ENCODE peak calls at places on chromosomes 13 and 19, in four cellular contexts. H, U, N and K are unnamed samples.

GRCh38 chr19:45976180-45976579 is 2.5 kb upstream of the NOVA2 start:
- DNase-seq in H (peak), U (no peak), N (no peak), K (no peak)

GRCh38 chr13:30679483-30680330 is 55.6 kb upstream of the ALOX5AP start:
- DNase-seq in H (peak), U (no peak), N (no peak), K (no peak)

GRCh38 chr19:2324220-2324948 is 4.0 kb downstream of the LSM7 start:
- DNase-seq in H (no peak), U (no peak), N (no peak), K (no peak)

GRCh38 chr13:109919715-109920375 is 133.5 kb upstream of the IRS2 start:
- DNase-seq in H (no peak), U (no peak), N (no peak), K (no peak)

GRCh38 chr19:17796838-17797168 is 1.9 kb downstream of the B3GNT3 start:
- DNase-seq in H (no peak), U (no peak), N (no peak), K (no peak)

GRCh38 chr13:67466569-67466968 is 236.4 kb upstream of the PCDH9 start:
- DNase-seq in H (no peak), U (no peak), N (no peak), K (no peak)

GRCh38 chr19:52189745-52190678 is at the start of gene PPP2R1A:
- DNase-seq in H (peak), U (peak), N (peak), K (peak)

GRCh38 chr13:44267966-44268365 is 105.7 kb upstream of the SERP2 start:
- DNase-seq in H (no peak), U (peak), N (no peak), K (no peak)

GRCh38 chr13:32224916-32225315 is 90.2 kb downstream of the ZAR1L start:
- DNase-seq in H (no peak), U (no peak), N (no peak), K (no peak)

GRCh38 chr19:46620716-46621115 is 4.2 kb downstream of the PTGIR start:
- DNase-seq in H (no peak), U (no peak), N (no peak), K (no peak)

GRCh38 chr13:39134574-39134973 is 96.3 kb downstream of the NHLRC3 start:
- DNase-seq in H (no peak), U (no peak), N (no peak), K (no peak)

GRCh38 chr19:14023404-14024235 is 4.3 kb upstream of the RLN3 start:
- DNase-seq in H (peak), U (no peak), N (no peak), K (no peak)

GRCh38 chr19:2554856-2555255 is 78.9 kb downstream of the GADD45B start:
- DNase-seq in H (no peak), U (no peak), N (no peak), K (no peak)

GRCh38 chr13:41212881-41213280 is 18.5 kb upstream of the KBTBD7 start:
- DNase-seq in H (no peak), U (no peak), N (no peak), K (no peak)

GRCh38 chr19:55697698-55698097 is 22.7 kb downstream of the EPN1 start:
- DNase-seq in H (no peak), U (no peak), N (no peak), K (no peak)

GRCh38 chr19:30785728-30786127 is 413.5 kb downstream of the ZNF536 start:
- DNase-seq in H (peak), U (no peak), N (no peak), K (no peak)

GRCh38 chr13:32426191-32426980 is 1.5 kb downstream of the N4BP2L1 start:
- DNase-seq in H (peak), U (no peak), N (peak), K (no peak)

GRCh38 chr13:113609616-113610015 is 25.1 kb downstream of the TFDP1 start:
- DNase-seq in H (no peak), U (no peak), N (no peak), K (no peak)

GRCh38 chr13:75995966-75996365 is 359.8 kb downstream of the LMO7 start:
- DNase-seq in H (no peak), U (no peak), N (no peak), K (no peak)

GRCh38 chr13:28488376-28489005 is 6.4 kb downstream of the FLT1 start:
- DNase-seq in H (no peak), U (no peak), N (peak), K (no peak)

GRCh38 chr19:54390942-54391577 is 24.2 kb upstream of the TTYH1 start:
- DNase-seq in H (peak), U (peak), N (peak), K (peak)

GRCh38 chr13:20492641-20493040 is 33.0 kb downstream of the CRYL1 start:
- DNase-seq in H (no peak), U (no peak), N (no peak), K (no peak)

GRCh38 chr19:46190489-46190888 is 39.1 kb upstream of the IGFL1 start:
- DNase-seq in H (no peak), U (no peak), N (no peak), K (no peak)

GRCh38 chr13:42821437-42821836 is 40.1 kb downstream of the FAM216B start:
- DNase-seq in H (no peak), U (peak), N (no peak), K (no peak)

GRCh38 chr19:10809693-10810285 is 26.2 kb downstream of the TMED1 start:
- DNase-seq in H (no peak), U (no peak), N (no peak), K (no peak)